ENCODE peak calls at places on chromosomes 1 and 21, in eight cellular contexts. F is fibroblast of pulmonary artery, Y is HFF-Myc, C is cardiac muscle cell, N is neural progenitor cell, E is bronchial epithelial cell, D is AG10803, H is adrenal gland. I is an unnamed sample.

GRCh38 chr1:223738465-223739365 is 26.4 kb downstream of the CAPN2 start:
- DNase-seq in N (no peak), Y (no peak), H (no peak), C (no peak), D (no peak), E (peak; percentile 61), F (no peak), I (no peak)

GRCh38 chr1:39494671-39495410 is 3.4 kb downstream of the BMP8A start:
- DNase-seq in Y (no peak), C (no peak), N (no peak), E (no peak), H (no peak), F (no peak), D (no peak), I (no peak)

GRCh38 chr1:116941670-116942069 is 32.0 kb downstream of the PTGFRN start:
- DNase-seq in H (no peak), E (no peak), Y (no peak), C (no peak), F (no peak), N (no peak), D (no peak), I (no peak)

GRCh38 chr1:7339953-7340352 is 431.1 kb upstream of the VAMP3 start:
- DNase-seq in N (no peak), H (no peak), F (peak; percentile 6), Y (no peak), D (no peak), E (no peak), C (peak; percentile 8), I (no peak)

GRCh38 chr1:84540759-84541158 is 33.5 kb downstream of the CTBS start:
- DNase-seq in F (no peak), Y (no peak), E (no peak), D (peak; percentile 14), N (no peak), H (no peak), C (no peak), I (no peak)

GRCh38 chr1:182616130-182617074 is 12.2 kb upstream of the RGS16 start:
- DNase-seq in F (peak; percentile 68), D (peak; percentile 76), C (peak; percentile 87), H (peak; percentile 58), Y (no peak), E (peak; percentile 23), N (peak; percentile 81), I (no peak)

GRCh38 chr1:39103321-39104157 is 77.4 kb downstream of the NDUFS5 start:
- DNase-seq in H (no peak), N (no peak), C (peak; percentile 48), D (peak; percentile 45), E (peak; percentile 98), Y (no peak), F (peak; percentile 66), I (peak; percentile 52)

GRCh38 chr1:210233495-210234253 is 1.1 kb downstream of the SERTAD4 start:
- DNase-seq in E (peak; percentile 64), C (peak; percentile 80), F (peak; percentile 73), N (peak; percentile 63), Y (no peak), H (peak; percentile 22), D (peak; percentile 68), I (no peak)

GRCh38 chr1:37732111-37732780 is 32.7 kb downstream of the EPHA10 start:
- DNase-seq in C (no peak), N (no peak), Y (no peak), D (no peak), E (no peak), F (no peak), H (no peak), I (no peak)

GRCh38 chr21:44511938-44512275 is 28.1 kb downstream of the KRTAP10-1 start:
- DNase-seq in N (no peak), E (no peak), D (no peak), C (no peak), Y (no peak), H (no peak), F (no peak), I (no peak)

GRCh38 chr1:3271866-3272265 is 182.6 kb upstream of the ARHGEF16 start:
- DNase-seq in C (no peak), H (no peak), N (no peak), Y (no peak), F (no peak), E (no peak), D (no peak), I (no peak)

GRCh38 chr1:33087677-33088076 is 6.7 kb downstream of the AZIN2 start:
- DNase-seq in E (no peak), D (no peak), F (no peak), N (no peak), Y (no peak), H (no peak), C (no peak), I (no peak)

GRCh38 chr1:205950280-205950679 is 7.0 kb upstream of the SLC26A9 start:
- DNase-seq in F (peak; percentile 35), H (no peak), N (no peak), C (peak; percentile 68), E (peak; percentile 69), D (peak; percentile 96), Y (no peak), I (peak; percentile 37)

GRCh38 chr1:11316701-11317100 is 43.7 kb downstream of the UBIAD1 start:
- DNase-seq in Y (no peak), H (no peak), C (peak; percentile 17), E (peak; percentile 97), F (peak; percentile 13), N (no peak), D (peak; percentile 16), I (peak; percentile 71)

GRCh38 chr1:58576727-58577675 is at the start of gene TACSTD2:
- DNase-seq in D (no peak), H (peak; percentile 23), C (peak; percentile 32), E (peak; percentile 89), Y (no peak), F (no peak), N (peak; percentile 53), I (no peak)

GRCh38 chr1:30748098-30748698 is 9.4 kb downstream of the LAPTM5 start:
- DNase-seq in F (peak; percentile 15), D (peak; percentile 63), E (peak; percentile 81), C (peak; percentile 24), H (no peak), N (no peak), Y (peak; percentile 81), I (no peak)

GRCh38 chr1:89660086-89660946 is 27.4 kb downstream of the LRRC8C start:
- DNase-seq in C (no peak), Y (peak; percentile 59), H (no peak), D (peak; percentile 51), N (no peak), F (no peak), E (no peak), I (no peak)

GRCh38 chr21:45260191-45260795 is 27.4 kb downstream of the POFUT2 start:
- DNase-seq in H (no peak), N (no peak), Y (no peak), D (no peak), E (no peak), F (no peak), C (no peak), I (no peak)

GRCh38 chr1:242828199-242828598 is 303.7 kb upstream of the PLD5 start:
- DNase-seq in C (no peak), Y (no peak), F (no peak), H (no peak), D (no peak), N (peak; percentile 16), E (no peak), I (no peak)

GRCh38 chr1:3631865-3632264 is 7.0 kb downstream of the TPRG1L start:
- DNase-seq in C (no peak), N (peak; percentile 73), Y (no peak), F (no peak), D (no peak), E (no peak), H (no peak), I (no peak)

GRCh38 chr1:32199717-32200072 is 700 bp upstream of the CCDC28B start:
- DNase-seq in C (no peak), Y (no peak), F (no peak), H (no peak), D (no peak), N (peak; percentile 21), E (no peak), I (no peak)

GRCh38 chr1:226001852-226002666 is 2.9 kb upstream of the SDE2 start:
- DNase-seq in Y (no peak), D (peak; percentile 90), N (no peak), H (peak; percentile 60), E (no peak), F (peak; percentile 89), C (peak; percentile 45), I (no peak)

GRCh38 chr1:63662056-63662836 is 69.0 kb downstream of the PGM1 start:
- DNase-seq in D (peak; percentile 82), E (peak; percentile 90), Y (peak; percentile 38), H (no peak), N (no peak), F (peak; percentile 76), C (peak; percentile 83), I (peak; percentile 76)

DNA sequence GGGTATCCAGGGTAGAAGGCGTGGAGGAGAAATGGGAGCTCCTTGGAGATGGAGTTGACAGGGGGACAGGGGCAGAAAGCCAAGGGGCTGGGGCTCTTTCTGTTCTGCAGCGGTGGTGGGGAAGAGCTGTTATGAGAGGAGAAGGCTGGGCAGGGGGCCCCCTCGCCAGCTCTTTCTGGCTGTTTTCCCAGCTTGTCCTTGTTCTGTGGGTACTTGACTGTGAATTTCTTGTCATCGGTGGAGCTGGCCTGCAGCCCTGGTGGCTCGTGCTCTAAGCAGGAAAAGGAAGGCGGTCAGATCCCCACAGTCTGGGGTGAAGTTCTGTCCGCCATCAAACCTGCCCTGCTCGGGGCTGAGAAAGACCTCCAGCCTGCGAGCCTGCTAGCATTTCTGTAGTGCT is 7.6 kb downstream of the ZNF683 start:
- DNase-seq in E (no peak), C (no peak), F (no peak), Y (no peak), D (no peak), H (no peak), N (no peak), I (no peak)
- H3K4me3 ChIP-seq in E (no peak overlapping the region), C (no peak overlapping the region), F (no peak overlapping the region), Y (no peak overlapping the region), D (no peak overlapping the region), H (no peak overlapping the region), N (no peak overlapping the region), I (no peak overlapping the region)

GRCh38 chr21:38352536-38353219 is 95.9 kb downstream of the KCNJ15 start:
- DNase-seq in Y (peak; percentile 64), D (peak; percentile 79), E (peak; percentile 73), F (peak; percentile 82), H (peak; percentile 55), N (peak; percentile 68), C (peak; percentile 80), I (no peak)
- H3K4me3 ChIP-seq in Y (no peak overlapping the region), D (no peak overlapping the region), E (no peak overlapping the region), F (no peak overlapping the region), H (no peak overlapping the region), N (no peak overlapping the region), C (no peak overlapping the region), I (no peak overlapping the region)

GRCh38 chr1:1971017-1971416 is 32.6 kb downstream of the CFAP74 start:
- DNase-seq in C (no peak), E (no peak), D (no peak), H (no peak), F (no peak), N (no peak), Y (no peak), I (no peak)
- H3K4me3 ChIP-seq in C (no peak overlapping the region), E (no peak overlapping the region), D (no peak overlapping the region), H (no peak overlapping the region), F (no peak overlapping the region), N (no peak overlapping the region), Y (no peak overlapping the region), I (no peak overlapping the region)

DNA sequence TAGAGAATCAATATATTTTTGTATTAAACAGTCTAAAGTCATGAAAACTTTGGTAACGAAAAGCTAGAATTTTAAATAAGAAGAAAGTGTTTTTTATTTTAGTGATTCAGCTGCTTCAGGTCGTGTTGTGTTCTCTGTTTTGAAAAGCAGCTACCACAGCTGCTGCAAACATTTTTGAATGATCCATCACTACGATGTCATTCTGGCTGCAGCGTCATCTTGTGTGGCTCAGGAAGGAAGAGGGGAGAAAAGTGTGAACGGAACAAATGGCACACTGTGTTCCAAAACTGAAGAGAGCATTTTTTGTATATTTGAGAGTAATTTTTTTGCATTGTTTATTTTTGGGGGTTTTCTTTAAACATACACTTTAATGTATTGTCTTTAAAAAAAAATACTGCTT is 323.0 kb upstream of the ADGRL2 start:
- DNase-seq in N (no peak), E (no peak), D (no peak), Y (no peak), H (no peak), F (peak; percentile 32), C (peak; percentile 9), I (peak; percentile 16)
- H3K4me3 ChIP-seq in N (no peak overlapping the region), E (no peak overlapping the region), D (no peak overlapping the region), Y (no peak overlapping the region), H (peak overlapping the region; percentile 20), F (peak overlapping the region; percentile 13), C (no peak overlapping the region), I (no peak overlapping the region)

I was measured in skeletal muscle cell.